ENCODE peak calls at places on chromosome 6, in five cellular contexts. Q is heart left ventricle, F is EH, T is vagina, W is T-helper 17 cell. V is an unnamed sample.

GRCh38 chr6:5132741-5133140 is 47.6 kb downstream of the PPP1R3G start:
- DNase-seq in F (peak; percentile 60), Q (peak; percentile 84), T (peak; percentile 72), W (no peak), V (no peak)

GRCh38 chr6:52533491-52533890 is 43.4 kb downstream of the TRAM2 start:
- DNase-seq in F (peak; percentile 60), Q (no peak), W (no peak), T (no peak), V (no peak)

GRCh38 chr6:33694401-33694931 is 17.0 kb downstream of the UQCC2 start:
- DNase-seq in F (peak; percentile 84), W (peak; percentile 34), T (no peak), Q (peak; percentile 52), V (no peak)

GRCh38 chr6:139533573-139534471 is 159.4 kb upstream of the CITED2 start:
- DNase-seq in Q (no peak), T (no peak), W (no peak), F (peak; percentile 89), V (no peak)

GRCh38 chr6:13360671-13361540 is 32.6 kb upstream of the TBC1D7 start:
- DNase-seq in W (no peak), F (no peak), T (no peak), Q (peak; percentile 89), V (no peak)

GRCh38 chr6:5851261-5851757 is 155.4 kb downstream of the NRN1 start:
- DNase-seq in T (no peak), W (peak; percentile 54), Q (peak; percentile 62), F (peak; percentile 9), V (no peak)

GRCh38 chr6:53635322-53635721 is 30.2 kb downstream of the KLHL31 start:
- DNase-seq in F (peak; percentile 23), Q (no peak), T (no peak), W (no peak), V (no peak)

GRCh38 chr6:28923318-28924102 is at the start of gene TRIM27:
- DNase-seq in W (peak; percentile 72), T (no peak), F (peak; percentile 90), Q (peak; percentile 95), V (peak; percentile 89)

GRCh38 chr6:39040080-39040673 is 8.4 kb upstream of the GLP1R start:
- DNase-seq in Q (no peak), W (no peak), F (no peak), T (no peak), V (no peak)